ENCODE peak calls at places on chromosome 18, in six cellular contexts. S is stomach, L is A549, D is sigmoid colon, U is K562, Q is esophagus muscularis mucosa. H is an unnamed sample.

GRCh38 chr18:40414155-40414754 is 1540.8 kb upstream of the PIK3C3 start:
- DNase-seq in S (no peak), L (no peak), D (no peak), U (no peak), Q (no peak), H (no peak)

GRCh38 chr18:55748227-55748738 is 160.3 kb upstream of the TCF4 start:
- DNase-seq in S (no peak), L (no peak), D (no peak), U (peak; percentile 75), Q (no peak), H (no peak)

GRCh38 chr18:46220116-46220515 is 115.9 kb downstream of the HAUS1 start:
- DNase-seq in S (no peak), L (no peak), D (no peak), U (no peak), Q (no peak), H (no peak)

GRCh38 chr18:2970762-2971659 is 41.9 kb downstream of the LPIN2 start:
- DNase-seq in S (no peak), L (no peak), D (no peak), U (no peak), Q (no peak), H (no peak)

GRCh38 chr18:23133860-23134779 is 1.2 kb upstream of the CABLES1 start:
- DNase-seq in S (peak; percentile 75), L (peak; percentile 76), D (no peak), U (peak; percentile 66), Q (no peak), H (no peak)

GRCh38 chr18:13726972-13727331 is 479 bp downstream of the RNMT start:
- DNase-seq in S (peak; percentile 38), L (peak; percentile 43), D (peak; percentile 85), U (no peak), Q (peak; percentile 93), H (peak; percentile 62)

GRCh38 chr18:54416459-54416858 is 58.8 kb downstream of the C18orf54 start:
- DNase-seq in S (no peak), L (no peak), D (no peak), U (no peak), Q (no peak), H (no peak)

GRCh38 chr18:75691483-75691882 is 264.0 kb upstream of the SMIM21 start:
- DNase-seq in S (no peak), L (no peak), D (no peak), U (no peak), Q (no peak), H (no peak)

GRCh38 chr18:59388817-59389216 is 29.8 kb upstream of the LMAN1 start:
- DNase-seq in S (no peak), L (no peak), D (no peak), U (no peak), Q (no peak), H (no peak)

GRCh38 chr18:63180971-63181376 is 138.6 kb downstream of the BCL2 start:
- DNase-seq in S (no peak), L (no peak), D (no peak), U (no peak), Q (no peak), H (no peak)

GRCh38 chr18:24991220-24991575 is 360.8 kb downstream of the ZNF521 start:
- DNase-seq in S (no peak), L (no peak), D (no peak), U (no peak), Q (no peak), H (no peak)

GRCh38 chr18:38751897-38752296 is 1186.3 kb upstream of the CELF4 start:
- DNase-seq in S (no peak), L (no peak), D (no peak), U (no peak), Q (no peak), H (no peak)

GRCh38 chr18:68714707-68715496 is at the start of gene TMX3:
- DNase-seq in S (peak; percentile 91), L (peak; percentile 92), D (peak; percentile 93), U (peak; percentile 91), Q (peak; percentile 93), H (peak; percentile 86)
- TF ChIP-seq EP300 in S (no peak), L (no peak), D (no peak), U (no peak), Q (no peak), H (no peak)

DNA sequence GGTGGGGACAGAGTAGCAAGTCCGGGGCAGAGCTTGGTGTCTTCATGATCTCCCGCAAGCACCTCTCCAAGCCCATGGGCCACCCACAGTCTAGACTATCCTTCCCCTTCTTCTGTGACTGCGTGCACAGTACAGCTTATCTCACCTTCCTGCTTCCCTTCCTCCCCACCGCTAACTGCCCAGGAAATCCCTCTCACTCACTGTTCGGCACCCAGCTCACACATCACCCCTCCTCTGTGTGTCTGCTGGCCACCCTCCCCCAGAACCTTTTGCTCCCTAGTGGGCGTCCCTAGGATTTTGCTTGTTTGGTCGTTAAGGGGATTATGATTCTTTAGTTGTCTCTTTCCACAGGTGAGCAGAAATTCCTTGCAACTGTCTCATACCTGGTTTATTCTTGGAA is 31.5 kb upstream of the SMAD7 start:
- DNase-seq in S (no peak), L (no peak), D (no peak), U (peak; percentile 29), Q (no peak), H (no peak)
- H3K27ac ChIP-seq in S (no peak overlapping the region), L (no peak overlapping the region), D (no peak overlapping the region), U (no peak overlapping the region), Q (no peak overlapping the region), H (no peak overlapping the region)

DNA sequence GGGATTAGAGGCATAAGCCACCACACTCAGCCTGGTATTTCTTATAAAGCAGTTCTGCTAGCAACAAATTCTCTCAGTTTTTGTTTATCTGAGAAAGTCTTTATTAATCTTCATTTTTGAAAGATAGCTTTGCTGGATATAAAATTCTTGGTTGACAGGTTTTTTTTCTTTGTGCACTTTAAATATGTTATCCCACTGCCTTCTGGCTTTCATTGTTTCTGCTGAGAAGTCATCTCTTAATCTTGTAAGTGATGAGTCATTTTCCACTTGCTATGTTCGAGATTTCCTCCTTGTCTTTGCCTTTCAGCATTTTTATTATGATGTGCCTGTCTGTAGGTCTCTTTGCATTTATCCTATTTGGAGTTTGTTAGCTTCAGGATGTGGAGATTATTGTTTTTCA is 5.9 kb upstream of the ELAC1 start:
- DNase-seq in S (no peak), L (peak; percentile 4), D (no peak), U (no peak), Q (no peak), H (no peak)
- TF ChIP-seq EP300 in S (no peak), L (no peak), D (no peak), U (no peak), Q (no peak), H (no peak)

DNA sequence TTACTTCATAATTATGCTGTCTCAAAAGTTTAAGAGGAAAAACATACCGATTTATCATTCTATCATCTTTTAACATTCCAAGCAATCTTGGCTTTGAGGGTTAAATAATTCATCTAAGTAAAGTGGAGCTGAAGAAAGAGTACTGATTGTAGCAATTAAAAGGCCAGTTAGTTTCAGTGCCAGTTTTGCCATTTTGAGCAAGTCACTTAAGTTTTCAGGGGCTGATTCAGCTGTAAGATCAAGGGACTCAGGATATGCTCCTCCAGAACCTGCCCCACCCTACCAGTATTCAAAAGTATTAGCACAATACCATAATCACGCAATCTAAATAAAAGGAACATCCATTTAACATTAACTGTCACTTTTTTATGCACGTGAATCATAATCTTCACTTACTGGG is 1.9 kb downstream of the SS18 start:
- DNase-seq in S (no peak), L (no peak), D (no peak), U (no peak), Q (no peak), H (no peak)
- H3K27ac ChIP-seq in S (no peak overlapping the region), L (no peak overlapping the region), D (peak overlapping the region; percentile 96), U (no peak overlapping the region), Q (no peak overlapping the region), H (no peak overlapping the region)

DNA sequence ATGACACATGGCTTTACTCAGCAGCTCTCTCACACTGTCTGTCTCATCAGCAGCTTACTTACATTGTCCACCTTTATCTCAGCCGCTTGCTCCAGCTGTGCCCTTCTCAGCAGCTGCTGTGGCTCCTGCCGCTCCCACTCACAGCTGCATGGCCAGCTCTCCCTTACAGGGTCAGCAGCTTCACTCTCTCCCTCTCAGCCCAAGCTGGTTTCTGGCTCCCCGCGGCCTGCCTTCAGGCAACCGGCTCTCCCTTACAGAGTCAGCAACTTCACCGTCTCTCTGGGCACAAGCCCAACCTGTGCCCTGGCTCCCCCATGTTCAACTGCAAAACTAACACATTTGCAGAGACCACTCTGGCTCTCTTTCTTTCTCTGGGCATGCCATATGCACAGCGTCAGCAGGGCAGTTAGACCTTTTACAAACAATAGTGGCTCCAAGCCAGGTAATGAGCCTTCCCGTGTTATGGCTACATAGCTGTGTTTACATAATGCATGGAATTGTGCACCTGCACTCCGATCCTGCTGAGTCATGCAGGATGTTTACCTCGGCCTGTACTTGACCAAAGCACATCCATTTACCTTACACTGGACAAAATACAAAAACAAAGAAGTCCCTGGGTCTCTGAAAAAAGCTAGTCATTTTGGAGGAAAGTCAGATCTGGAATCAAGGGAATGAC is 167.3 kb downstream of the DOK6 start:
- DNase-seq in S (no peak), L (peak; percentile 16), D (no peak), U (no peak), Q (no peak), H (no peak)
- TF ChIP-seq EP300 in S (no peak), L (no peak), D (no peak), U (no peak), Q (no peak), H (no peak)

H was measured in ovary.